ENCODE peak calls at places on chromosomes 3 and 15, in four cellular contexts. One of them, this sample, is unnamed. For H3K4me1, the result is how much of the 10 kb centered on the place peaks cover.

GRCh38 chr15:62519900-62520299 is 354.8 kb upstream of the C2CD4B start:
- DNase-seq in heart left ventricle: no peak
- DNase-seq in OCI-LY7: no peak
- DNase-seq in adipocyte: no peak
- DNase-seq in this sample: no peak

GRCh38 chr3:190554197-190554596 is 40.3 kb downstream of the IL1RAP start:
- DNase-seq in heart left ventricle: peak
- DNase-seq in OCI-LY7: no peak
- DNase-seq in adipocyte: no peak
- DNase-seq in this sample: no peak

GRCh38 chr3:110679235-110679634 is 392.4 kb upstream of the NECTIN3 start:
- DNase-seq in heart left ventricle: no peak
- DNase-seq in OCI-LY7: no peak
- DNase-seq in adipocyte: no peak
- DNase-seq in this sample: no peak

GRCh38 chr3:197149528-197149927 is 119.9 kb upstream of the MELTF start:
- DNase-seq in heart left ventricle: no peak
- DNase-seq in OCI-LY7: no peak
- DNase-seq in adipocyte: no peak
- DNase-seq in this sample: no peak

GRCh38 chr15:52241489-52241888 is 50.3 kb upstream of the GNB5 start:
- DNase-seq in heart left ventricle: no peak
- DNase-seq in OCI-LY7: no peak
- DNase-seq in adipocyte: no peak
- DNase-seq in this sample: no peak

GRCh38 chr15:45585069-45585468 is 2.1 kb upstream of the BLOC1S6 start:
- DNase-seq in heart left ventricle: no peak
- DNase-seq in OCI-LY7: no peak
- DNase-seq in adipocyte: no peak
- DNase-seq in this sample: no peak

GRCh38 chr3:61847784-61848462 is 286.6 kb downstream of the PTPRG start:
- DNase-seq in heart left ventricle: peak
- DNase-seq in OCI-LY7: no peak
- DNase-seq in adipocyte: peak
- DNase-seq in this sample: no peak

GRCh38 chr3:37249717-37250116 is 75.3 kb upstream of the LRRFIP2 start:
- DNase-seq in heart left ventricle: no peak
- DNase-seq in OCI-LY7: no peak
- DNase-seq in adipocyte: no peak
- DNase-seq in this sample: no peak

GRCh38 chr15:88400591-88400990 is 66.6 kb downstream of the MRPL46 start:
- DNase-seq in heart left ventricle: no peak
- DNase-seq in OCI-LY7: peak
- DNase-seq in adipocyte: no peak
- DNase-seq in this sample: no peak
- H3K4me1 ChIP-seq in heart left ventricle: under half
- H3K4me1 ChIP-seq in OCI-LY7: half or more
- H3K4me1 ChIP-seq in adipocyte: under half
- H3K4me1 ChIP-seq in this sample: under half

DNA sequence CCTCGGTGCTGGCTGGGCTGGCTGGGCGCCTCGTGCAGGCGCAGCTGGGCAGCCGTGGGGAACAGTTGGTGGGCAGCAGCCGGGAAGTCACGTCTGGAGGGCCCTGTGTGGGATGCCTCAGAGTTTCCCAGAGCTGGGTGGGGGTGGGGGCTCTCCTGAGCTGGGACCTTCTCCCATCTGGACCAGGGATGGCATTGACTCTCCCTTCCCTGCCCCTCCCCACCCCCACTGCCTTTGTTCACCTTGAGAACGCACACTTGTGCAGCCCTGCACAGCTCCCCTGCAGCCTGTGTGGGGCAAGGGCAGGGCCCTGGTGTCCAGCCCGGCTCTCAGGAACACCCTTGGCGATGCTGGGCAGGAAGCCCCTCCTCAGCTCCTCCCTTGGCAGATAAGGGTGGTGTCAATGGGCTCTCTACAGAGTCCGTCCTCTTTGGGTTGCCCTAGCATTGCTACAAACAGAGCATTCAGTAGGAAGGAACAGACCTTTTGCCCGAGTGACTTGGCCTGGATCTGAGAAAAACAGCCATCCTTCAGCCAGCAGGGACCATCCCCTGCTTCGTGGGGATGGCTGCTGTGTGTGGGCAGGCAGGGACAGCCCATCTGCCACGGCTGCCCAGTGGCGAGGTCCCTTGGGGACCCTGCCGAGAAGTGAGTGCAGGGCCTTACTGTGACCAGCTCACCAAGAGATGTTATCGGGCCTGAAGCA is 25.5 kb upstream of the KLF13 start:
- DNase-seq in heart left ventricle: no peak
- DNase-seq in OCI-LY7: no peak
- DNase-seq in adipocyte: no peak
- DNase-seq in this sample: no peak
- H3K4me1 ChIP-seq in heart left ventricle: under half
- H3K4me1 ChIP-seq in OCI-LY7: half or more
- H3K4me1 ChIP-seq in adipocyte: under half
- H3K4me1 ChIP-seq in this sample: under half

GRCh38 chr15:89095073-89095472 is 6.8 kb downstream of the ABHD2 start:
- DNase-seq in heart left ventricle: no peak
- DNase-seq in OCI-LY7: no peak
- DNase-seq in adipocyte: no peak
- DNase-seq in this sample: no peak

GRCh38 chr15:89090791-89091666 is 2.8 kb downstream of the ABHD2 start:
- DNase-seq in heart left ventricle: peak
- DNase-seq in OCI-LY7: peak
- DNase-seq in adipocyte: peak
- DNase-seq in this sample: peak

GRCh38 chr15:89091667-89092220 is 3.5 kb downstream of the ABHD2 start:
- DNase-seq in heart left ventricle: no peak
- DNase-seq in OCI-LY7: no peak
- DNase-seq in adipocyte: no peak
- DNase-seq in this sample: no peak

GRCh38 chr15:89095556-89095955 is 7.3 kb downstream of the ABHD2 start:
- DNase-seq in heart left ventricle: no peak
- DNase-seq in OCI-LY7: no peak
- DNase-seq in adipocyte: no peak
- DNase-seq in this sample: no peak

GRCh38 chr15:89093509-89093908 is 5.3 kb downstream of the ABHD2 start:
- DNase-seq in heart left ventricle: no peak
- DNase-seq in OCI-LY7: no peak
- DNase-seq in adipocyte: no peak
- DNase-seq in this sample: no peak
- H3K4me1 ChIP-seq in heart left ventricle: under half
- H3K4me1 ChIP-seq in OCI-LY7: under half
- H3K4me1 ChIP-seq in adipocyte: half or more
- H3K4me1 ChIP-seq in this sample: under half

DNA sequence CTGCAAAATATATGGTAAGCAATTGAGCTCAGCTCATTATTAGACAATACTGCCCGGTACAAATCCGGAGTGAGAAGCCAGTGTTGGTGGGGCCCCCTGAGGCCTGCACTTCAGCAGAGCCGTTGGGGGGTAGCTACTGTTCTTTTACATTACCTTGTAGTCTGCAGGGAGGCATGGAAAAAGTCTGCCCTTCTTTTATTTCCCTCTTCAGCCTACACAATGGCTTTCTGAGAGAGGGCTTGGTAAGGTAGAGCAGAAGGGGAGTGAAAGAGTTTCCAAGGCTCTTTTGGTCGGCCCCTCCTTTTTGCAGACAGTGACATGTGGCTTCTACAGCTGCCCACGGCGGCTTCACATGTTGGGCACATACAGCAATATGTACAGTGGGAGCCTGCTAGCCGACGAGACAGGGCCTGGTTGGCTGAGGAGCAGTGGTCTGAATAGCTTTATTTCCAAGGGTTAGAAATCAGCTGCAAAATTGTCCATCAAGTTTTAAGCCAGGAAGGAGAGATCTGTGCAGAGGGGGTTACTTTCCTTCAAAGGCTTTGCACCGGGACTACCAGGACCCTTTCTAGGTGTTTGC is 3.9 kb downstream of the INAFM2 start:
- DNase-seq in heart left ventricle: no peak
- DNase-seq in OCI-LY7: no peak
- DNase-seq in adipocyte: no peak
- DNase-seq in this sample: no peak
- H3K4me1 ChIP-seq in heart left ventricle: half or more
- H3K4me1 ChIP-seq in OCI-LY7: under half
- H3K4me1 ChIP-seq in adipocyte: half or more
- H3K4me1 ChIP-seq in this sample: under half

DNA sequence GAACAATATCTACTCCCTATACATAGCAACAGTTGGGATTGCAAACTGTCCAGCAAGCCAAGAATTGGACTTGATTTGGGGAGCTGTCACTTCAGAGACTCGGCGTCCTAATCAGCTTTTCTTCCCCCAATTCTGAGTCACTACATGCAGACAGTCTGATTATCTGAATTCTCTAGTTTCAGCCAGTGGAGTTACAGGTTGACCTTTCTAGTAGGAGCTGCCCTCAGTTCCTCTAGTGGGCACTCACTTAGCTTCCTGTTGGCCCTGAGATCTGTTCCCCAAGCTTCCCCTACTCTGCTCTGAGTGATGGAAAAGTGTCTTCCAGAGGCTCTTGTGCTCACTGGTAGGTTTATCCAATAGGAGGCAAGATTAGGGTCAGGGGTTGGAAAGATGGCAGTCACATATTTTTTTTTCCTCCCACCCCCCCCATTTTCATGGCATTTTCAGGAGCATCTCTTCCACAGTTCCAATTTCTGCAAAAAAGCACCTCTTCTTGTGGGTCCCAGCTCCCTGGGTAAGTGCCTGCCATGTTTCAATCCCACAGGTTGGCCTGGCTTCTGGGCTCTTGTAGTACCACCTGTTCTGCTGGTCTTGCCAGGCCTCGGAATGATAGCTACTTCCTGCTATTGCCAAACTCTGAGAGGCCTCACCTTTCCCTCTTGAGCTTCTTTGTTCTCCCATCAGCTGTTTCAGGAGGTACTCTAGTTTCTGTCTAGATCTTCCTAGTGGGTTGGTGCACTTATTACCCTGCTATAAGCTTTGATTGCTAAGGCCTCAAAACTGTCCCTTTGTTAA is 182.2 kb downstream of the RAP2B start:
- DNase-seq in heart left ventricle: no peak
- DNase-seq in OCI-LY7: no peak
- DNase-seq in adipocyte: no peak
- DNase-seq in this sample: no peak
- H3K4me1 ChIP-seq in heart left ventricle: under half
- H3K4me1 ChIP-seq in OCI-LY7: under half
- H3K4me1 ChIP-seq in adipocyte: under half
- H3K4me1 ChIP-seq in this sample: under half

DNA sequence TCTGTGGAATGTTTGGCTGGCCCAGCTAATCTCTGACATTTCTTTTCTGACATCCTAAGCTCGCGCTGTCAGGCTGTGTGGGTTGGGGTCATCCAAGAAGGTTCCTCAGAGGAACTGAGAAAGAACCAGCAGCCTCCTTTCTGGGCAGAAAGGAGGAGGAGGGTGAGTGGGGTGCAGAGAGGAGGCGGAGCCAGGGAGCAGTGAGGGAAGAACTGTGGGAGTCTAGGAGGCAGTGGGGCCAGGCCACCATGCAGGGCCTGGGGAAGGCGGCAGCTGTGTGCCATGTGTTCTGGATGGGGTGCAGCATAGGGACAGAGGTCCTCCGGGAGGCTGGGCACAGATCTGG is 5.3 kb downstream of the SEMA7A start:
- DNase-seq in heart left ventricle: no peak
- DNase-seq in OCI-LY7: no peak
- DNase-seq in adipocyte: no peak
- DNase-seq in this sample: no peak
- H3K4me1 ChIP-seq in heart left ventricle: under half
- H3K4me1 ChIP-seq in OCI-LY7: under half
- H3K4me1 ChIP-seq in adipocyte: under half
- H3K4me1 ChIP-seq in this sample: under half

DNA sequence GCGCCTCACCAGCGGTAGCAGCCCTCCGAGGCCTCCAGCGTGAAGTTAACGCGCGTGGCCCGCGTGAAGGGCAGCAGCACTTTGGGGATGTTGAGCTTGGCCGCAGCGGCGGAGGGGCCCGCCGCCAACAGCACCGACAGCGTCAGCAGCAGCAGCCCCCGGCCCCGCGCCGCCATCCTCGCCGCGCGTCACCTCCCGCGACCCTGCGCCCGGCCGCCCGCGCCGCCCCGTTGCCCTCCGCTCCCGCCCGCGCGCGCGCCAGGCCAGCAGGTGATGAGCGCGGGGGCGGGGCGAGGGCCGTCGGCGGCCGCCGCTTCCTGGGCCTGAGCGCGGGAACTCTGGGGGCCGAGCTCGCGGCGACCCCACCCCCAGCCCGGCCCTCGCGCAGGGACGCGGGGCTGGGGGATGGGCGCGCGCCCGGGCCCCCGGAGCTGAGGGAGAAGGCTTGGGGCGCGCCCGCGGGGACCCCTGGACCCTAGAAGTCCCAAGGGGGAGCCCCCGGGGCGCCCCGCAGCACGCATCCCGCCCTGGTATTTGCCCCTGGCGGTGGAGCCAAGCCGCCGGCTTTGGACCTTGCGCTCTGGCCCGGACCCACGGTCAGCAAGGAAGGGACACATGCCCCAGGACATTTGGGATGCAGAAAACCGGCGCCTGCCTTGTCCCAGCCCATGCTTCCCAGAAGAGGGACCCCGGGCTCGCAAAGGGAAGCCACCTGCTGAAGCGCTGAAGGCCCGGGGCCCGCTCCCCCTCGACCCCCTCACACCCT is at the start of gene NUP210:
- DNase-seq in heart left ventricle: no peak
- DNase-seq in OCI-LY7: peak
- DNase-seq in adipocyte: peak
- DNase-seq in this sample: peak
- H3K4me1 ChIP-seq in heart left ventricle: under half
- H3K4me1 ChIP-seq in OCI-LY7: half or more
- H3K4me1 ChIP-seq in adipocyte: under half
- H3K4me1 ChIP-seq in this sample: half or more

DNA sequence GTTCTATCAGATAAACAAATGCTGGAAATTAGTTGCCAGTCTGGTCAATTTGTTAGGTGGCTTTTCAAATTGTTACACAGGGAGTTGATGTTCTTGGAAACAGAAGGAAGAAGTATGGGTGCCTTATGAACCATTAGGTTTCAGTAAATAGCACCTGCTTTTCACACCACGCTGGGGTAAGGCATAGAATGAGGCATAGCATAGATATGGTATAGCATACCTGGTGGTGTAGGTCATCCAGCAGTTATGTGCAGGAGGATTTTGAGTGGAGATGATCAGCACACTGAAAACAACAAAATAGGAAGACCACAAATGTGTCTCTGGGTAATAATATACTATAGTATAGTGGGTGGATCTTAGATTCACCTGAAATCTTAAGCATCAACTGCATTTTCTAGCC is 121.4 kb downstream of the GMPS start:
- DNase-seq in heart left ventricle: no peak
- DNase-seq in OCI-LY7: no peak
- DNase-seq in adipocyte: no peak
- DNase-seq in this sample: no peak
- H3K4me1 ChIP-seq in heart left ventricle: under half
- H3K4me1 ChIP-seq in OCI-LY7: under half
- H3K4me1 ChIP-seq in adipocyte: under half
- H3K4me1 ChIP-seq in this sample: under half